ENCODE peak calls at places on chromosome 11, in four cellular contexts. One of them, this sample, is unnamed.

GRCh38 chr11:111472228-111472627 is 40.0 kb downstream of the BTG4 start:
- DNase-seq in GM12891: no peak
- DNase-seq in HepG2: no peak
- DNase-seq in H1: no peak
- DNase-seq in this sample: no peak

GRCh38 chr11:44409071-44409470 is 99.1 kb upstream of the ALX4 start:
- DNase-seq in GM12891: no peak
- DNase-seq in HepG2: no peak
- DNase-seq in H1: no peak
- DNase-seq in this sample: no peak

GRCh38 chr11:60345489-60345888 is 18.4 kb downstream of the MS4A6E start:
- DNase-seq in GM12891: no peak
- DNase-seq in HepG2: peak; percentile 8
- DNase-seq in H1: peak; percentile 17
- DNase-seq in this sample: no peak

GRCh38 chr11:75482931-75483469 is 42.7 kb downstream of the GDPD5 start:
- DNase-seq in GM12891: no peak
- DNase-seq in HepG2: peak; percentile 80
- DNase-seq in H1: no peak
- DNase-seq in this sample: no peak

GRCh38 chr11:75142714-75143419 is 8.0 kb upstream of the SLCO2B1 start:
- DNase-seq in GM12891: peak; percentile 48
- DNase-seq in HepG2: peak; percentile 72
- DNase-seq in H1: peak; percentile 27
- DNase-seq in this sample: peak; percentile 46

GRCh38 chr11:13772223-13773046 is 104.0 kb downstream of the FAR1 start:
- DNase-seq in GM12891: no peak
- DNase-seq in HepG2: peak; percentile 58
- DNase-seq in H1: peak; percentile 31
- DNase-seq in this sample: no peak

GRCh38 chr11:132874638-132875037 is 657.7 kb downstream of the OPCML start:
- DNase-seq in GM12891: no peak
- DNase-seq in HepG2: no peak
- DNase-seq in H1: no peak
- DNase-seq in this sample: no peak

GRCh38 chr11:8019671-8020597 is 32.8 kb downstream of the EIF3F start:
- DNase-seq in GM12891: peak; percentile 41
- DNase-seq in HepG2: no peak
- DNase-seq in H1: no peak
- DNase-seq in this sample: no peak

GRCh38 chr11:79043726-79044125 is 397.1 kb downstream of the TENM4 start:
- DNase-seq in GM12891: no peak
- DNase-seq in HepG2: no peak
- DNase-seq in H1: no peak
- DNase-seq in this sample: no peak

GRCh38 chr11:110026823-110027626 is 66.2 kb upstream of the ZC3H12C start:
- DNase-seq in GM12891: peak; percentile 40
- DNase-seq in HepG2: no peak
- DNase-seq in H1: no peak
- DNase-seq in this sample: peak; percentile 18

GRCh38 chr11:29214833-29215232 is 802.0 kb downstream of the KCNA4 start:
- DNase-seq in GM12891: no peak
- DNase-seq in HepG2: no peak
- DNase-seq in H1: no peak
- DNase-seq in this sample: no peak

GRCh38 chr11:58567889-58568512 is 7.7 kb downstream of the LPXN start:
- DNase-seq in GM12891: no peak
- DNase-seq in HepG2: peak; percentile 49
- DNase-seq in H1: peak; percentile 29
- DNase-seq in this sample: no peak

GRCh38 chr11:121889931-121890330 is 226.1 kb downstream of the BLID start:
- DNase-seq in GM12891: no peak
- DNase-seq in HepG2: no peak
- DNase-seq in H1: no peak
- DNase-seq in this sample: no peak

GRCh38 chr11:91075032-91075695 is 852.3 kb upstream of the CHORDC1 start:
- DNase-seq in GM12891: no peak
- DNase-seq in HepG2: no peak
- DNase-seq in H1: no peak
- DNase-seq in this sample: no peak

GRCh38 chr11:19953909-19954308 is 206.4 kb downstream of the DBX1 start:
- DNase-seq in GM12891: no peak
- DNase-seq in HepG2: peak; percentile 93
- DNase-seq in H1: no peak
- DNase-seq in this sample: no peak

GRCh38 chr11:102318469-102318868 is 1.2 kb downstream of the BIRC3 start:
- DNase-seq in GM12891: no peak
- DNase-seq in HepG2: no peak
- DNase-seq in H1: no peak
- DNase-seq in this sample: no peak

GRCh38 chr11:45110562-45110961 is 35.9 kb upstream of the PRDM11 start:
- DNase-seq in GM12891: peak; percentile 41
- DNase-seq in HepG2: peak; percentile 72
- DNase-seq in H1: no peak
- DNase-seq in this sample: peak; percentile 35

GRCh38 chr11:92329644-92330043 is 105.0 kb downstream of the FAT3 start:
- DNase-seq in GM12891: no peak
- DNase-seq in HepG2: no peak
- DNase-seq in H1: no peak
- DNase-seq in this sample: no peak

GRCh38 chr11:14619580-14619979 is 24.0 kb upstream of the PDE3B start:
- DNase-seq in GM12891: no peak
- DNase-seq in HepG2: peak; percentile 19
- DNase-seq in H1: no peak
- DNase-seq in this sample: no peak

GRCh38 chr11:17571431-17572358 is 24.6 kb downstream of the OTOG start:
- DNase-seq in GM12891: no peak
- DNase-seq in HepG2: no peak
- DNase-seq in H1: no peak
- DNase-seq in this sample: no peak

GRCh38 chr11:119218141-119218878 is 12.2 kb downstream of the CBL start:
- DNase-seq in GM12891: no peak
- DNase-seq in HepG2: no peak
- DNase-seq in H1: no peak
- DNase-seq in this sample: no peak

GRCh38 chr11:105937331-105937730 is 84.7 kb downstream of the MSANTD4 start:
- DNase-seq in GM12891: no peak
- DNase-seq in HepG2: no peak
- DNase-seq in H1: no peak
- DNase-seq in this sample: no peak

GRCh38 chr11:117096973-117097566 is 1.2 kb downstream of the SIK3 start:
- DNase-seq in GM12891: no peak
- DNase-seq in HepG2: no peak
- DNase-seq in H1: no peak
- DNase-seq in this sample: no peak

GRCh38 chr11:27387362-27387761 is 24.3 kb upstream of the CCDC34 start:
- DNase-seq in GM12891: no peak
- DNase-seq in HepG2: no peak
- DNase-seq in H1: no peak
- DNase-seq in this sample: no peak

GRCh38 chr11:69364901-69365300 is 70.9 kb downstream of the MYEOV start:
- DNase-seq in GM12891: no peak
- DNase-seq in HepG2: no peak
- DNase-seq in H1: no peak
- DNase-seq in this sample: no peak

GRCh38 chr11:95148938-95149337 is 59.3 kb downstream of the ENDOD1 start:
- DNase-seq in GM12891: no peak
- DNase-seq in HepG2: no peak
- DNase-seq in H1: no peak
- DNase-seq in this sample: no peak

GRCh38 chr11:78812513-78813293 is 238.0 kb upstream of the NARS2 start:
- DNase-seq in GM12891: no peak
- DNase-seq in HepG2: no peak
- DNase-seq in H1: no peak
- DNase-seq in this sample: no peak

GRCh38 chr11:132648841-132649240 is 883.5 kb downstream of the OPCML start:
- DNase-seq in GM12891: no peak
- DNase-seq in HepG2: no peak
- DNase-seq in H1: no peak
- DNase-seq in this sample: no peak

GRCh38 chr11:31870609-31871309 is 59.6 kb upstream of the PAX6 start:
- DNase-seq in GM12891: peak; percentile 15
- DNase-seq in HepG2: peak; percentile 43
- DNase-seq in H1: peak; percentile 68
- DNase-seq in this sample: no peak

GRCh38 chr11:73316422-73316821 is 8.3 kb downstream of the ARHGEF17 start:
- DNase-seq in GM12891: no peak
- DNase-seq in HepG2: no peak
- DNase-seq in H1: no peak
- DNase-seq in this sample: no peak

GRCh38 chr11:71153005-71153395 is 99.4 kb downstream of the SHANK2 start:
- DNase-seq in GM12891: no peak
- DNase-seq in HepG2: peak; percentile 46
- DNase-seq in H1: no peak
- DNase-seq in this sample: no peak

GRCh38 chr11:119985551-119985950 is 152.4 kb downstream of the TRIM29 start:
- DNase-seq in GM12891: no peak
- DNase-seq in HepG2: no peak
- DNase-seq in H1: no peak
- DNase-seq in this sample: no peak

GRCh38 chr11:76232026-76232665 is 25.8 kb upstream of the WNT11 start:
- DNase-seq in GM12891: no peak
- DNase-seq in HepG2: no peak
- DNase-seq in H1: no peak
- DNase-seq in this sample: no peak

GRCh38 chr11:18064450-18065048 is 18.5 kb upstream of the TPH1 start:
- DNase-seq in GM12891: no peak
- DNase-seq in HepG2: no peak
- DNase-seq in H1: no peak
- DNase-seq in this sample: no peak

GRCh38 chr11:64687204-64687603 is 35.8 kb downstream of the NRXN2 start:
- DNase-seq in GM12891: no peak
- DNase-seq in HepG2: no peak
- DNase-seq in H1: no peak
- DNase-seq in this sample: no peak

GRCh38 chr11:117941163-117941707 is 12.0 kb upstream of the TMPRSS13 start:
- DNase-seq in GM12891: no peak
- DNase-seq in HepG2: no peak
- DNase-seq in H1: no peak
- DNase-seq in this sample: no peak

GRCh38 chr11:2208691-2209369 is 37.2 kb upstream of the TH start:
- DNase-seq in GM12891: no peak
- DNase-seq in HepG2: peak; percentile 12
- DNase-seq in H1: no peak
- DNase-seq in this sample: no peak

GRCh38 chr11:46237248-46238077 is 40.0 kb upstream of the CREB3L1 start:
- DNase-seq in GM12891: peak; percentile 48
- DNase-seq in HepG2: no peak
- DNase-seq in H1: peak; percentile 61
- DNase-seq in this sample: peak; percentile 42
- TF ChIP-seq POLR2A in GM12891: no peak
- TF ChIP-seq POLR2A in HepG2: no peak
- TF ChIP-seq POLR2A in H1: no peak
- TF ChIP-seq POLR2A in this sample: no peak

GRCh38 chr11:1081601-1082311 is 7.1 kb downstream of the MUC2 start:
- DNase-seq in GM12891: no peak
- DNase-seq in HepG2: no peak
- DNase-seq in H1: no peak
- DNase-seq in this sample: no peak

GRCh38 chr11:1084561-1085439 is 10.1 kb downstream of the MUC2 start:
- DNase-seq in GM12891: no peak
- DNase-seq in HepG2: no peak
- DNase-seq in H1: no peak
- DNase-seq in this sample: no peak

GRCh38 chr11:1082346-1082727 is 7.7 kb downstream of the MUC2 start:
- DNase-seq in GM12891: no peak
- DNase-seq in HepG2: no peak
- DNase-seq in H1: no peak
- DNase-seq in this sample: no peak

GRCh38 chr11:1083621-1084551 is 9.2 kb downstream of the MUC2 start:
- DNase-seq in GM12891: no peak
- DNase-seq in HepG2: no peak
- DNase-seq in H1: no peak
- DNase-seq in this sample: no peak

GRCh38 chr11:1082728-1083620 is 8.3 kb downstream of the MUC2 start:
- DNase-seq in GM12891: no peak
- DNase-seq in HepG2: no peak
- DNase-seq in H1: no peak
- DNase-seq in this sample: no peak
- TF ChIP-seq TAF1 in GM12891: no peak
- TF ChIP-seq TAF1 in HepG2: no peak
- TF ChIP-seq TAF1 in H1: no peak
- TF ChIP-seq TAF1 in this sample: no peak

GRCh38 chr11:77423624-77424023 is 50.3 kb downstream of the PAK1 start:
- DNase-seq in GM12891: no peak
- DNase-seq in HepG2: no peak
- DNase-seq in H1: no peak
- DNase-seq in this sample: no peak
- TF ChIP-seq POLR2AphosphoS5 in GM12891: no peak
- TF ChIP-seq POLR2AphosphoS5 in HepG2: no peak
- TF ChIP-seq POLR2AphosphoS5 in H1: no peak
- TF ChIP-seq POLR2AphosphoS5 in this sample: no peak

DNA sequence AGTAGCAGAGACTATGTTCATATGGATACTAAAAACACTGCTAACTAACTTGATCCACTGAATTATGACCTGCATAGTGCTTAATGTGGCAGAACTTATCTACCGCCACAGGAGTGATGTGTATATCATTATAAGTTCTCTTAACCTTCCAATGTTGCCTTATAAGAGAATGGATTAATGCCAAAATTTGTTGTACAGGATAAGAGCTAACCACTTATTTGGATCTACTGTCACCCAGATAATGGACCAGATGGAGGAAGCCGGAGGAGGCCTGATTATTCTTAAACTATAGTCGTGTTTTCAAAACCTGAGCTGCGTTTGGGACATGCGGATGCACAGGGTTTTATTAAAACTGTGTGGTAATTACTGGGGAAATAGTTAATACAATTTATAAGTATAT is 1.9 kb upstream of the OR51B4 start:
- DNase-seq in GM12891: no peak
- DNase-seq in HepG2: no peak
- DNase-seq in H1: no peak
- DNase-seq in this sample: no peak
- TF ChIP-seq POLR2A in GM12891: no peak
- TF ChIP-seq POLR2A in HepG2: no peak
- TF ChIP-seq POLR2A in H1: no peak
- TF ChIP-seq POLR2A in this sample: no peak